ENCODE peak calls at places on chromosomes 11 and 22, in nine cellular contexts. A is GM19239; O is cardiac septum; L is fibroblast of lung; R is stimulated activated CD8-positive, alpha-beta memory T cell treated with anti-CD3 and anti-CD28 coated beads, Interleukin-12 subunit alpha, Interleukin-12 subunit beta, amount 100 ng/mL, for 1 hour; W is astrocyte of the hippocampus; H is GM12891; K is neuronal stem cell; D is NCI-H1417. P is an unnamed sample.

GRCh38 chr11:120197254-120197891 is 13.5 kb upstream of the OAF start:
- DNase-seq in K (no peak), R (no peak), A (no peak), O (no peak), W (no peak), H (no peak), D (peak), L (no peak), P (no peak)

GRCh38 chr22:45832180-45832579 is 144.8 kb downstream of the WNT7B start:
- DNase-seq in L (no peak), D (no peak), H (no peak), O (no peak), K (no peak), R (no peak), A (no peak), W (no peak), P (no peak)

GRCh38 chr11:36037031-36037430 is 93.2 kb downstream of the LDLRAD3 start:
- DNase-seq in L (no peak), A (no peak), O (no peak), K (no peak), H (no peak), W (peak), D (no peak), R (no peak), P (no peak)

GRCh38 chr11:96023311-96023710 is 99.4 kb upstream of the MTMR2 start:
- DNase-seq in H (no peak), D (no peak), W (no peak), O (no peak), A (no peak), K (no peak), L (no peak), R (no peak), P (no peak)

GRCh38 chr11:89491141-89491690 is at the start of gene NOX4:
- DNase-seq in K (peak), H (no peak), O (peak), L (peak), R (no peak), A (no peak), D (no peak), W (peak), P (no peak)

GRCh38 chr22:37163618-37164534 is 14.2 kb upstream of the IL2RB start:
- DNase-seq in W (no peak), L (no peak), R (no peak), K (no peak), A (peak), H (peak), D (no peak), O (no peak), P (peak)

GRCh38 chr11:115284766-115285165 is 219.4 kb downstream of the CADM1 start:
- DNase-seq in A (no peak), H (no peak), D (no peak), O (no peak), R (no peak), K (no peak), W (peak), L (peak), P (no peak)

GRCh38 chr11:34033399-34033798 is 18.1 kb upstream of the CAPRIN1 start:
- DNase-seq in O (no peak), K (no peak), D (no peak), H (no peak), W (no peak), A (no peak), L (no peak), R (no peak), P (no peak)

GRCh38 chr22:36424901-36425579 is 37.3 kb upstream of the MYH9 start:
- DNase-seq in H (no peak), D (no peak), A (no peak), W (no peak), O (no peak), R (no peak), K (no peak), L (no peak), P (no peak)

GRCh38 chr11:94493146-94493442 is 550 bp downstream of the MRE11 start:
- DNase-seq in R (no peak), H (no peak), W (no peak), L (no peak), A (no peak), D (no peak), K (no peak), O (no peak), P (no peak)

GRCh38 chr22:40728731-40729189 is 49.5 kb downstream of the MCHR1 start:
- DNase-seq in H (no peak), K (no peak), W (peak), R (peak), A (no peak), L (peak), O (no peak), D (peak), P (no peak)

P was measured in NK-92 treated with Interleukin-12 subunit alpha and Interleukin-12 subunit beta, amount 100 ng/mL, for 24 hours.